ENCODE peak calls at places on chromosomes 11 and 22, in six cellular contexts. E is HEK293T; C is GM23248; B is activated naive CD4-positive, alpha-beta T cell; L is choroid plexus epithelial cell; V is cerebellum. J is an unnamed sample.

GRCh38 chr11:8671651-8672062 is 10.8 kb downstream of the TRIM66 start:
- DNase-seq in E (no peak), C (no peak), B (no peak), L (peak), V (peak), J (peak)

GRCh38 chr22:25064894-25065560 is 112.5 kb downstream of the KIAA1671 start:
- DNase-seq in E (no peak), C (no peak), B (no peak), L (no peak), V (no peak), J (no peak)

GRCh38 chr11:105573091-105573490 is 36.8 kb upstream of the GRIA4 start:
- DNase-seq in E (no peak), C (no peak), B (no peak), L (peak), V (no peak), J (peak)

GRCh38 chr11:13465909-13466371 is 2.9 kb upstream of the BTBD10 start:
- DNase-seq in E (peak), C (peak), B (no peak), L (peak), V (peak), J (peak)

GRCh38 chr11:32400196-32400595 is 35.1 kb downstream of the WT1 start:
- DNase-seq in E (no peak), C (peak), B (no peak), L (peak), V (no peak), J (peak)

GRCh38 chr22:32336185-32336603 is 21.5 kb upstream of the RFPL3 start:
- DNase-seq in E (no peak), C (no peak), B (no peak), L (no peak), V (no peak), J (no peak)

GRCh38 chr11:102560555-102561011 is 30.0 kb upstream of the MMP7 start:
- DNase-seq in E (no peak), C (peak), B (no peak), L (peak), V (no peak), J (peak)

GRCh38 chr11:116778556-116778955 is 5.8 kb upstream of the BUD13 start:
- DNase-seq in E (no peak), C (no peak), B (no peak), L (no peak), V (no peak), J (peak)

GRCh38 chr22:27133951-27134664 is 476.7 kb downstream of the MIAT start:
- DNase-seq in E (no peak), C (peak), B (no peak), L (peak), V (no peak), J (peak)

GRCh38 chr22:23180893-23181762 is 819 bp downstream of the BCR start:
- DNase-seq in E (no peak), C (peak), B (no peak), L (no peak), V (no peak), J (no peak)

GRCh38 chr22:35231585-35232084 is 25.7 kb upstream of the HMGXB4 start:
- DNase-seq in E (peak), C (peak), B (peak), L (peak), V (peak), J (peak)

GRCh38 chr11:20353829-20354434 is 9.6 kb upstream of the HTATIP2 start:
- DNase-seq in E (peak), C (peak), B (no peak), L (peak), V (peak), J (peak)

GRCh38 chr22:17980638-17981051 is 43.7 kb downstream of the MICAL3 start:
- DNase-seq in E (no peak), C (peak), B (no peak), L (no peak), V (no peak), J (peak)

GRCh38 chr11:94525933-94526332 is 13.7 kb downstream of the C11orf97 start:
- DNase-seq in E (no peak), C (peak), B (no peak), L (peak), V (no peak), J (peak)

GRCh38 chr22:22767876-22768602 is 119.6 kb upstream of the IGLL5 start:
- DNase-seq in E (peak), C (peak), B (no peak), L (no peak), V (no peak), J (no peak)

GRCh38 chr11:93972790-93973189 is 48.4 kb upstream of the HEPHL1 start:
- DNase-seq in E (no peak), C (no peak), B (no peak), L (no peak), V (no peak), J (no peak)

GRCh38 chr11:44878696-44879095 is 72.0 kb downstream of the TP53I11 start:
- DNase-seq in E (no peak), C (no peak), B (no peak), L (no peak), V (no peak), J (no peak)

GRCh38 chr11:64447717-64448598 is 89.0 kb downstream of the RPS6KA4 start:
- DNase-seq in E (no peak), C (peak), B (no peak), L (peak), V (peak), J (no peak)

GRCh38 chr11:128970598-128971190 is 28.0 kb upstream of the TP53AIP1 start:
- DNase-seq in E (no peak), C (no peak), B (no peak), L (no peak), V (no peak), J (no peak)

GRCh38 chr22:42169055-42169469 is 38.5 kb upstream of the CYP2D6 start:
- DNase-seq in E (peak), C (peak), B (peak), L (peak), V (peak), J (peak)

GRCh38 chr11:44192015-44192380 is 96.5 kb downstream of the EXT2 start:
- DNase-seq in E (no peak), C (no peak), B (no peak), L (no peak), V (no peak), J (no peak)

GRCh38 chr11:35009191-35009940 is 92.9 kb downstream of the PDHX start:
- DNase-seq in E (peak), C (peak), B (no peak), L (peak), V (no peak), J (peak)

GRCh38 chr11:123218451-123218850 is 23.4 kb upstream of the CLMP start:
- DNase-seq in E (no peak), C (no peak), B (no peak), L (no peak), V (no peak), J (peak)

GRCh38 chr11:74568028-74568427 is 24.4 kb upstream of the POLD3 start:
- DNase-seq in E (no peak), C (no peak), B (no peak), L (no peak), V (no peak), J (no peak)

J was measured in amniotic epithelial cell.